ENCODE peak calls at places on chromosomes 11 and 22, in five cellular contexts. P, X, J, A and Y are unnamed samples.

GRCh38 chr11:34224434-34224966 is 119.1 kb downstream of the NAT10 start:
- DNase-seq in X (no peak), A (no peak), J (no peak), P (no peak), Y (no peak)

GRCh38 chr11:73236879-73237278 is 18.8 kb downstream of the P2RY2 start:
- DNase-seq in A (no peak), J (no peak), P (no peak), X (peak), Y (no peak)

GRCh38 chr11:66851698-66852465 is 5.0 kb upstream of the LRFN4 start:
- DNase-seq in A (no peak), X (no peak), J (no peak), P (no peak), Y (no peak)

GRCh38 chr22:20456064-20456721 is 18.6 kb upstream of the SCARF2 start:
- DNase-seq in P (peak), X (peak), A (peak), J (peak), Y (peak)

GRCh38 chr11:86515297-86516094 is 140.8 kb downstream of the CCDC81 start:
- DNase-seq in A (no peak), P (no peak), J (no peak), X (peak), Y (no peak)

GRCh38 chr11:67027483-67027930 is 4.6 kb downstream of the SYT12 start:
- DNase-seq in J (no peak), A (no peak), X (no peak), P (no peak), Y (no peak)

GRCh38 chr22:45830531-45831245 is 146.3 kb downstream of the WNT7B start:
- DNase-seq in J (no peak), X (peak), A (no peak), P (no peak), Y (peak)

GRCh38 chr22:40240671-40241070 is 62.9 kb downstream of the TNRC6B start:
- DNase-seq in A (no peak), P (peak), X (no peak), J (peak), Y (no peak)

GRCh38 chr11:119134389-119134978 is 13.1 kb downstream of the HINFP start:
- DNase-seq in A (no peak), P (no peak), J (no peak), X (no peak), Y (no peak)

GRCh38 chr11:1760351-1761109 is 3.2 kb downstream of the CTSD start:
- DNase-seq in P (peak), J (no peak), A (no peak), X (peak), Y (no peak)

GRCh38 chr22:30606455-30607299 is at the start of gene TCN2:
- DNase-seq in A (peak), J (peak), X (peak), P (peak), Y (peak)

GRCh38 chr22:36552300-36552699 is 23.3 kb upstream of the EIF3D start:
- DNase-seq in J (no peak), A (no peak), P (no peak), X (no peak), Y (no peak)

GRCh38 chr11:64711138-64711943 is 11.7 kb downstream of the NRXN2 start:
- DNase-seq in P (no peak), A (no peak), J (no peak), X (no peak), Y (no peak)

GRCh38 chr11:115939726-115940421 is 435.7 kb upstream of the CADM1 start:
- DNase-seq in A (no peak), J (no peak), P (no peak), X (no peak), Y (peak)

GRCh38 chr11:44766112-44766971 is 39.6 kb downstream of the TSPAN18 start:
- DNase-seq in A (no peak), J (no peak), P (no peak), X (peak), Y (no peak)

GRCh38 chr11:110433393-110434333 is 3.9 kb downstream of the FDX1 start:
- DNase-seq in J (no peak), A (no peak), P (no peak), X (peak), Y (peak)

GRCh38 chr22:23793326-23793725 is 6.6 kb downstream of the SMARCB1 start:
- DNase-seq in A (no peak), P (no peak), X (no peak), J (no peak), Y (no peak)

GRCh38 chr11:134559617-134559992 is 147.6 kb upstream of the B3GAT1 start:
- DNase-seq in P (no peak), J (no peak), X (no peak), A (no peak), Y (no peak)

GRCh38 chr11:60970369-60970774 is 1.1 kb upstream of the CD6 start:
- DNase-seq in A (peak), X (peak), J (peak), P (peak), Y (peak)

GRCh38 chr11:70500076-70500847 is 101.9 kb downstream of the CTTN start:
- DNase-seq in A (no peak), J (no peak), P (no peak), X (no peak), Y (no peak)

GRCh38 chr22:39543095-39543494 is 10.5 kb upstream of the RPS19BP1 start:
- DNase-seq in J (no peak), X (peak), A (no peak), P (no peak), Y (no peak)

GRCh38 chr11:65672180-65672860 is 9.6 kb upstream of the RELA start:
- DNase-seq in X (no peak), P (no peak), J (no peak), A (no peak), Y (no peak)